ENCODE peak calls at places on chromosomes 3 and 15, in six cellular contexts. P is K562, S is H1, B is endothelial cell of umbilical vein, J is HepG2, V is HCT116. Z is an unnamed sample.

GRCh38 chr3:35602395-35602936 is 36.9 kb upstream of the ARPP21 start:
- DNase-seq in P (no peak), S (no peak), B (no peak), J (no peak), V (no peak), Z (no peak)

GRCh38 chr15:88627463-88627862 is 6.3 kb downstream of the AEN start:
- DNase-seq in P (no peak), S (no peak), B (no peak), J (no peak), V (no peak), Z (no peak)

GRCh38 chr15:95741830-95742229 is 588.7 kb upstream of the NR2F2 start:
- DNase-seq in P (no peak), S (no peak), B (no peak), J (no peak), V (no peak), Z (no peak)

GRCh38 chr3:66394261-66395249 is 106.3 kb downstream of the LRIG1 start:
- DNase-seq in P (no peak), S (no peak), B (peak), J (no peak), V (no peak), Z (no peak)

GRCh38 chr15:34701536-34701935 is 53.3 kb downstream of the GJD2 start:
- DNase-seq in P (no peak), S (no peak), B (no peak), J (no peak), V (no peak), Z (peak)

GRCh38 chr3:5479229-5479799 is 291.8 kb downstream of the EDEM1 start:
- DNase-seq in P (peak), S (no peak), B (no peak), J (no peak), V (no peak), Z (no peak)

GRCh38 chr3:74309716-74310115 is 304.7 kb downstream of the CNTN3 start:
- DNase-seq in P (no peak), S (no peak), B (no peak), J (no peak), V (no peak), Z (no peak)

GRCh38 chr15:67025719-67026118 is 39.7 kb upstream of the SMAD3 start:
- DNase-seq in P (no peak), S (no peak), B (peak), J (no peak), V (no peak), Z (no peak)

GRCh38 chr15:78540955-78541743 is 905 bp downstream of the PSMA4 start:
- DNase-seq in P (no peak), S (no peak), B (no peak), J (no peak), V (no peak), Z (no peak)

GRCh38 chr3:51386852-51387229 is 1.8 kb downstream of the MANF start:
- DNase-seq in P (no peak), S (no peak), B (no peak), J (no peak), V (no peak), Z (no peak)

GRCh38 chr3:195153121-195153520 is 117.8 kb downstream of the XXYLT1 start:
- DNase-seq in P (no peak), S (no peak), B (no peak), J (no peak), V (no peak), Z (peak)

GRCh38 chr3:155302891-155303290 is 9.4 kb upstream of the STRIT1 start:
- DNase-seq in P (no peak), S (no peak), B (no peak), J (no peak), V (no peak), Z (no peak)

GRCh38 chr15:78454992-78455391 is 17.0 kb downstream of the IREB2 start:
- DNase-seq in P (no peak), S (no peak), B (no peak), J (no peak), V (no peak), Z (no peak)

GRCh38 chr15:101038327-101039003 is 119.3 kb downstream of the LRRK1 start:
- DNase-seq in P (no peak), S (no peak), B (no peak), J (no peak), V (no peak), Z (no peak)

GRCh38 chr15:65824031-65824743 is 32.1 kb upstream of the DENND4A start:
- DNase-seq in P (peak), S (no peak), B (peak), J (peak), V (peak), Z (peak)

GRCh38 chr15:29870495-29871151 is 48.4 kb upstream of the TJP1 start:
- DNase-seq in P (no peak), S (no peak), B (no peak), J (no peak), V (no peak), Z (no peak)

GRCh38 chr3:158434412-158435038 is 136.5 kb upstream of the MLF1 start:
- DNase-seq in P (peak), S (peak), B (peak), J (peak), V (peak), Z (peak)

GRCh38 chr3:13141991-13142412 is 68.8 kb upstream of the IQSEC1 start:
- DNase-seq in P (peak), S (peak), B (no peak), J (no peak), V (no peak), Z (peak)

GRCh38 chr15:68580883-68581155 is 2.0 kb downstream of the CORO2B start:
- DNase-seq in P (no peak), S (no peak), B (no peak), J (no peak), V (no peak), Z (no peak)
- TF ChIP-seq POLR2AphosphoS5 in P (no peak), S (no peak), B (no peak), J (no peak), V (no peak), Z (no peak)

GRCh38 chr15:40282870-40283614 is at the start of gene ANKRD63:
- DNase-seq in P (peak), S (no peak), B (peak), J (no peak), V (no peak), Z (peak)

GRCh38 chr15:40285151-40285898 is 2.5 kb upstream of the ANKRD63 start:
- DNase-seq in P (no peak), S (no peak), B (peak), J (no peak), V (no peak), Z (no peak)

GRCh38 chr15:40282144-40282869 is 557 bp downstream of the ANKRD63 start:
- DNase-seq in P (peak), S (no peak), B (peak), J (peak), V (no peak), Z (peak)

GRCh38 chr15:40286061-40286532 is 3.2 kb upstream of the ANKRD63 start:
- DNase-seq in P (no peak), S (no peak), B (no peak), J (no peak), V (no peak), Z (no peak)

GRCh38 chr15:40283615-40284306 is 897 bp upstream of the ANKRD63 start:
- DNase-seq in P (no peak), S (no peak), B (no peak), J (no peak), V (no peak), Z (peak)
- H3K4me2 ChIP-seq in P (no peak), S (peak), B (no peak), J (no peak), V (peak), Z (peak)

DNA sequence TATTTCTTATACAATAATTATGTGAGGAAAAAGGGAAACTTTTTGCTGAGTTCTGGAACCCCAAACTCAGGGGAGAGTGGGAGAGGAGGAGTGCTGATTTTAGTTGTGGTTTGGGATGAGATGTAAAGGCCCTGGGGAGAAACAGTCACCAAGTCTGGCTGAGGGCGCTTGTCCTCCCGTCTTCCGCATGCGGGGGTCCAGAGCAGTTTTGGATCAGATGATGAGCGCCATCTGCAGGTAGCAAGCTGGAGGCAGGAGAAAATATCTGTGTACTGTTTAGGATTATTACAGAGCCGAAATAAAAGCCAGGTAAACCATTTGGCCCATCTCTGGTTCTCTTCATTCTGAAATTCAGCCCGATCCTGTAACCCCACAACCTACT is 1.6 kb upstream of the PARP14 start:
- DNase-seq in P (peak), S (peak), B (peak), J (peak), V (peak), Z (peak)
- TF ChIP-seq POLR2AphosphoS5 in P (no peak), S (no peak), B (no peak), J (no peak), V (peak), Z (no peak)

GRCh38 chr15:62453979-62454378 is 288.9 kb upstream of the C2CD4B start:
- DNase-seq in P (no peak), S (no peak), B (no peak), J (no peak), V (no peak), Z (no peak)
- H3K4me2 ChIP-seq in P (no peak), S (no peak), B (no peak), J (no peak), V (no peak), Z (no peak)

DNA sequence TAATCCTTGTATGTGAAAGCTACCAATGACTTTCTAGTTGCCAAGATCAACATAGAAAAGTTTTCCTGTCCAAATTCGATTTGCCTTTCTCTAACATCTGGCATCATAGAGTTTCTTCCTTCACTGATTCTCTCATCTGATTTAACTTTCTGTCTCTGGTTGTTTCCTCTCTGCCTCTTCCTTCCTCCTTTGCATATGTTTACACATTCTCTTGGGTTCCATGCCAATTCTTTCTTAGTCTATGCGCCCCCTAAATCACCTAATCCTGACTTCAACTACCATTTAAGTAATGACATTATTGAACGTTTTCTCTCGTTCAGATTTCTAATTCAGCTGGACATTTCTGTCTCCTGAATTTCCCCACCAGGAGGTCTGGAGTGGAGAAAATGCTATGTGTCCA is 561.9 kb upstream of the TGFBR2 start:
- DNase-seq in P (no peak), S (no peak), B (no peak), J (no peak), V (no peak), Z (peak)
- TF ChIP-seq POLR2AphosphoS5 in P (no peak), S (no peak), B (no peak), J (no peak), V (no peak), Z (no peak)

GRCh38 chr3:131778526-131778925 is 256.3 kb downstream of the CPNE4 start:
- DNase-seq in P (no peak), S (no peak), B (no peak), J (no peak), V (no peak), Z (no peak)
- H3K4me2 ChIP-seq in P (no peak), S (no peak), B (no peak), J (no peak), V (no peak), Z (no peak)

DNA sequence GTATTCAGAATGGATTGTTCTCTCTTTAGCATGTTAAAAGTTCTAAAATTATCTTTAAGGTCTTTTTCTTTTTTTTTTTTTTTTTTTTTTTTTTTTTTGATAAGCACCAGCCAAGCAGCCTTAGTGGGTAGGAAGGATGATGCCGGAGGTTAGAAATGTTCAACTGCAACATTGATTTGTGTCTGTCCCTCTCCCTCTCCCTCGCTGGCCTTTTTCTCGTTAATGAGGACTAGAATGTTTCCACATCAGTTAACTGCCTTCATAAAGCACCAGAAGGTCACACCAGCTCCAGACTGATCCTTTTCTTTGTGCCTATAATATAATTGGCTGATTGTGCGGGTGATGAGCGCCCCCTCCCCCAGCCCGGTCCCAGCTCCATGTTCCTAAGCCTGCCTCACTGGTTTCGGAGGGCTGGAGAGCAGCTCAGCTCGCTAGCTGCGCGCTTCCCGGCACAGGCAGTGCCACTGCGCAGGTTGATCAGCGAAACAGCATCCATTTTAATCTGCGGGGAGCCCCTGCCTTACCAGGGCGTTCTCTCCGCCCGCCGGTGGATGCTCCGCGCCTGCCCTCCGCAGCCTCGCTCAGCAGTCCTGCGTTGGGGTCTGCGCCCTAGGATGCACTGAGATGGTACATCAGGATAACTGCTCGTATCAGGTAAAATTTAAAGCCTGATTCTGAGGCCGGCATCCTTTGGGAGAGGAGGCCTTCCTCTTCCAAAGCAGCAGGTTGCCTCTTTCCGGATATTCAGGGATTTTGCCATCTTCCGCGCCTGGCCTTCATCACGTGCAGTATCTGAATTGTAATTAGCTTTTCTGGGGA is 148.9 kb upstream of the IL12A start:
- DNase-seq in P (no peak), S (peak), B (no peak), J (no peak), V (no peak), Z (peak)
- TF ChIP-seq POLR2AphosphoS5 in P (no peak), S (peak), B (no peak), J (no peak), V (no peak), Z (peak)

GRCh38 chr15:52784799-52785671 is 5.1 kb downstream of the ONECUT1 start:
- DNase-seq in P (no peak), S (no peak), B (no peak), J (peak), V (no peak), Z (peak)
- H3K4me2 ChIP-seq in P (no peak), S (peak), B (no peak), J (peak), V (no peak), Z (peak)